ENCODE peak calls at places on chromosomes 12 and 14, in eight cellular contexts. V is heart right ventricle, P is Peyer's patch, K is neural progenitor cell, J is lower leg skin, E is sigmoid colon, F is pancreas, H is AG04449. W is an unnamed sample.

GRCh38 chr14:68806526-68807147 is 13.8 kb upstream of the ZFP36L1 start:
- DNase-seq in E (peak), K (no peak), P (peak), H (no peak), J (peak), F (no peak), V (no peak), W (peak)

GRCh38 chr12:2944401-2945047 is 14.7 kb upstream of the TEAD4 start:
- DNase-seq in F (peak), P (peak), H (no peak), E (peak), K (peak), V (peak), J (no peak), W (no peak)

GRCh38 chr12:15546102-15546701 is 223.9 kb downstream of the PTPRO start:
- DNase-seq in E (no peak), K (no peak), H (no peak), V (no peak), J (no peak), P (no peak), F (no peak), W (no peak)

GRCh38 chr12:104022816-104023215 is 27.2 kb downstream of the GLT8D2 start:
- DNase-seq in K (no peak), E (no peak), H (no peak), P (no peak), J (no peak), F (no peak), V (no peak), W (no peak)

GRCh38 chr14:69133206-69134125 is 19.5 kb downstream of the DCAF5 start:
- DNase-seq in P (no peak), E (no peak), H (peak), V (no peak), J (no peak), K (no peak), F (no peak), W (no peak)

GRCh38 chr12:69648476-69648875 is 37.8 kb upstream of the LRRC10 start:
- DNase-seq in F (no peak), E (no peak), J (no peak), P (no peak), H (peak), K (no peak), V (no peak), W (no peak)

GRCh38 chr12:45557020-45557419 is 172.5 kb upstream of the ARID2 start:
- DNase-seq in P (no peak), J (no peak), K (no peak), V (no peak), E (no peak), H (no peak), F (no peak), W (no peak)

GRCh38 chr12:55815473-55815872 is 2.1 kb downstream of the SARNP start:
- DNase-seq in V (no peak), H (no peak), K (no peak), E (no peak), J (no peak), F (no peak), P (no peak), W (no peak)

GRCh38 chr12:48890657-48891418 is 25.2 kb upstream of the RND1 start:
- DNase-seq in P (peak), E (peak), J (peak), K (peak), H (no peak), V (peak), F (peak), W (peak)

GRCh38 chr14:31300883-31301282 is 93.3 kb upstream of the HECTD1 start:
- DNase-seq in V (no peak), H (no peak), J (no peak), E (no peak), K (no peak), F (no peak), P (no peak), W (no peak)

GRCh38 chr14:53953002-53953827 is 3.4 kb downstream of the BMP4 start:
- DNase-seq in F (peak), E (peak), H (no peak), P (peak), K (peak), V (peak), J (peak), W (peak)

GRCh38 chr14:85439696-85440328 is 90.1 kb upstream of the FLRT2 start:
- DNase-seq in E (no peak), P (no peak), V (no peak), J (no peak), K (no peak), H (peak), F (no peak), W (peak)

GRCh38 chr12:4353785-4354208 is 25.7 kb downstream of the FGF23 start:
- DNase-seq in V (no peak), E (no peak), H (no peak), K (peak), P (no peak), F (no peak), J (no peak), W (no peak)

GRCh38 chr14:104507443-104507842 is 72.1 kb upstream of the C14orf180 start:
- DNase-seq in H (no peak), K (no peak), V (no peak), P (no peak), E (no peak), F (no peak), J (no peak), W (no peak)

GRCh38 chr12:92551853-92552397 is 150.9 kb upstream of the PLEKHG7 start:
- DNase-seq in J (no peak), F (no peak), P (no peak), H (no peak), V (no peak), E (no peak), K (no peak), W (no peak)

GRCh38 chr12:31961137-31961536 is 1.9 kb downstream of the RESF1 start:
- DNase-seq in K (no peak), J (no peak), V (no peak), H (no peak), P (peak), F (no peak), E (no peak), W (no peak)
- H3K4me3 ChIP-seq in K (peak), J (peak), V (peak), H (no peak), P (peak), F (peak), E (peak), W (no peak)

GRCh38 chr12:8065991-8066594 is at the start of gene C3AR1:
- DNase-seq in H (no peak), E (no peak), F (no peak), P (peak), K (no peak), J (no peak), V (no peak), W (peak)
- H3K4me3 ChIP-seq in H (no peak), E (peak), F (no peak), P (peak), K (no peak), J (no peak), V (peak), W (no peak)

GRCh38 chr12:52946334-52946733 is 2.6 kb upstream of the KRT18 start:
- DNase-seq in K (no peak), P (no peak), J (no peak), V (no peak), H (no peak), E (no peak), F (no peak), W (no peak)
- H3K4me3 ChIP-seq in K (no peak), P (no peak), J (no peak), V (no peak), H (peak), E (no peak), F (no peak), W (no peak)

GRCh38 chr12:31728289-31728916 is 418 bp downstream of the AMN1 start:
- DNase-seq in J (no peak), K (no peak), V (no peak), P (peak), H (no peak), E (peak), F (no peak), W (no peak)

GRCh38 chr12:31728917-31729640 is at the start of gene AMN1:
- DNase-seq in F (peak), E (peak), P (peak), H (peak), V (peak), K (peak), J (peak), W (peak)

GRCh38 chr12:31729728-31730127 is 907 bp upstream of the AMN1 start:
- DNase-seq in E (no peak), F (no peak), K (no peak), P (no peak), V (no peak), J (no peak), H (no peak), W (no peak)

GRCh38 chr12:31726575-31726974 is 2.2 kb downstream of the AMN1 start:
- DNase-seq in J (no peak), E (no peak), P (no peak), H (no peak), V (no peak), K (no peak), F (no peak), W (no peak)

GRCh38 chr12:31727197-31727596 is 1.6 kb downstream of the AMN1 start:
- DNase-seq in H (no peak), F (no peak), K (no peak), E (no peak), J (no peak), P (no peak), V (no peak), W (no peak)
- H3K4me3 ChIP-seq in H (no peak), F (no peak), K (no peak), E (no peak), J (no peak), P (no peak), V (no peak), W (no peak)

DNA sequence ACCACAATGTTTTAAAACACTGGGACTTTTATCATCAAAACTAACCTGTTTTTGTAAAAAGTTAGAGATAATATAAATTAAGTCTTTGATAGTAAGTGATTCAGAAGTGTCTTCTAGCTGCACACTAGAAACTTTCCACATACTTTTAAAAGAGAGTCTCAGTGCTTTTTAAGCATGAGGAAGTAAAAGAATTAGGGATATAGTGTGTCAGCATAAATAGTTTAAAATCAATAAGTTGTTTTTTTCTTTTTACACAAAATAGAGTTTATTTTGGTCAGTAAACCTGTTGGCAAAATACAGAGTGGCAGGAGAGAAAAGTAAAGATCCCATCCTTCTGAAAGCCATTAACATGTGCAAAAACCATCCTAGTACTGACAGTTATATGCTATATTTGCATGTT is 1.7 kb downstream of the DNM1L start:
- DNase-seq in V (no peak), K (no peak), J (no peak), F (no peak), H (no peak), P (no peak), E (no peak), W (no peak)
- H3K4me3 ChIP-seq in V (peak), K (peak), J (no peak), F (no peak), H (peak), P (no peak), E (peak), W (no peak)

GRCh38 chr12:59700145-59700435 is 104.3 kb downstream of the SLC16A7 start:
- DNase-seq in F (no peak), V (no peak), E (no peak), K (no peak), J (no peak), P (no peak), H (no peak), W (no peak)

GRCh38 chr12:59699408-59700144 is 103.7 kb downstream of the SLC16A7 start:
- DNase-seq in P (no peak), E (no peak), V (no peak), F (no peak), J (no peak), H (peak), K (no peak), W (no peak)

GRCh38 chr12:59695379-59695778 is 99.5 kb downstream of the SLC16A7 start:
- DNase-seq in F (no peak), K (no peak), V (no peak), J (no peak), H (no peak), P (no peak), E (no peak), W (no peak)

DNA sequence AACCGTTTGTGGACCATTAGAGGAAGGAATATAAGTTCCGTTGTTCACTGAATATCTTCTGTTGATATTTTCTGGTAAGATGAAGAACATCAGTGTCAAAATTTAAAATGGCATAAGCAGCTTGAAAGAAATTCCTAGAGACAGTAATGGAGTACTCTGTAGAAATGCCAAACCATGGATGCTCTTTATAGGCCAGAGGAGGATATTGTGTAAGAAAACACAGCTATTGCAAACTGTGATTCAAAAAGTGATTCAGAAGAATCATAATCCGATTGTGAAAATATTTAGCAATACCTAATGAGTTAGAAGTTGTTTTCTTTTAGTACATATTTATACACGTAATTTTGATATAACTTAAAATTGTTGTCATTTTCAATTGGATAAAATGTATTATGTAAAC is 102.8 kb downstream of the SLC16A7 start:
- DNase-seq in J (no peak), P (no peak), V (no peak), F (no peak), H (peak), E (no peak), K (no peak), W (no peak)
- H3K4me3 ChIP-seq in J (no peak), P (no peak), V (no peak), F (no peak), H (no peak), E (no peak), K (no peak), W (no peak)

DNA sequence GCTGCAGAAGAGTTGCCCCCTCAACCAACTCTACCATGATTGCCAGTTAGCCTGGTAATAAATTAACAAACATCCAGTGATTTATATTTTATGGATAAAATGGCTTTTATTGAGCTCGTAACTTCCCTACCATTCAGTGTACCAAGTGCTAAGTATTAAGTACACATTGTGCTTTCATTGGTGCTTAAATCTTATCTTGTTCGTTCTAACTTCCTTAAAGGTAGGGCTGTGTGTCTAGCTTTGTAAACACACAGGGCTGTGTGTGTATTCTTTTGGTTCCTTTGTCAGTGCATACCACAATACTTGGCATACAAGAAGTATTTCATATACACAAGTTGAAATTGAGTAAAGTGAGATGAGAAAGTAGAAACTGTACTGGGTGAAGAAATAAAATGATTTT is 80.4 kb downstream of the KCNC2 start:
- DNase-seq in K (no peak), E (no peak), J (no peak), H (no peak), F (peak), P (no peak), V (no peak), W (no peak)
- H3K4me3 ChIP-seq in K (no peak), E (no peak), J (no peak), H (no peak), F (no peak), P (no peak), V (no peak), W (no peak)

GRCh38 chr12:65665817-65666216 is 158.5 kb upstream of the HMGA2 start:
- DNase-seq in F (no peak), P (no peak), J (no peak), K (no peak), V (no peak), H (no peak), E (no peak), W (no peak)
- H3K4me3 ChIP-seq in F (no peak), P (no peak), J (no peak), K (no peak), V (no peak), H (no peak), E (no peak), W (no peak)

GRCh38 chr14:94237046-94237445 is 56.0 kb downstream of the SERPINA10 start:
- DNase-seq in F (no peak), J (no peak), E (no peak), H (no peak), K (no peak), V (no peak), P (no peak), W (no peak)

GRCh38 chr14:94237983-94238382 is 55.1 kb downstream of the SERPINA10 start:
- DNase-seq in E (no peak), F (no peak), H (no peak), V (no peak), P (no peak), K (no peak), J (no peak), W (no peak)

DNA sequence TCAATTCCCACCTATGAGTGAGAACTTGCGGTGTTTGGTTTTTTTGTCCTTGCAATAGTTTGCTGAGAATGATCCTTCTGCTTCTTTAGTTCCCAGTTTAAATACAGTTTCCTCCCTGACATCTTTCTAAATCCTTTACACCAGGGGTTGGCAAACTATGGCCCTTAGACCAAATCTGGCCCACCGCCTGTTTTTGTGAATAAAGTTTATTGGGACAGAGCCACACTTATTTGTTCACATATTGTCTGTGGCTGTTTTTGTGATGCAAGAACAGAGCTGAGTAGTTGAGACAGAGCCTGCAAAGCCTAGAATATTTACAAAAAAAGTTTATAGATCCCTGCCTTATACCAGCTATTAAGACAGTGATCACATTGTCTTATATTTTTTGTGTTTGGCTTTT is 53.7 kb downstream of the SERPINA10 start:
- DNase-seq in J (no peak), H (no peak), K (no peak), P (no peak), F (no peak), V (no peak), E (no peak), W (no peak)
- H3K4me3 ChIP-seq in J (no peak), H (no peak), K (no peak), P (no peak), F (no peak), V (no peak), E (no peak), W (no peak)

GRCh38 chr12:53234236-53234635 is 2.2 kb upstream of the RARG start:
- DNase-seq in E (no peak), F (no peak), J (peak), H (no peak), V (peak), P (no peak), K (peak), W (no peak)
- H3K4me3 ChIP-seq in E (no peak), F (no peak), J (no peak), H (no peak), V (no peak), P (no peak), K (peak), W (no peak)

W was measured in SJSA1.